ENCODE peak calls at places on chromosomes 4 and X, in five cellular contexts. A is H1, P is mesenchymal stem cell, R is H9, L is K562. W is an unnamed sample.

GRCh38 chrX:154294791-154295580 is at the start of gene TEX28:
- DNase-seq in R (no peak), A (no peak), P (no peak), L (no peak), W (no peak)

GRCh38 chr4:57102050-57102564 is 8.1 kb downstream of the IGFBP7 start:
- DNase-seq in A (no peak), L (no peak), P (peak; percentile 90), R (no peak), W (no peak)

GRCh38 chrX:47581731-47582647 is at the start of gene TIMP1:
- DNase-seq in L (peak; percentile 92), P (peak; percentile 95), R (peak; percentile 88), A (no peak), W (peak; percentile 92)

GRCh38 chrX:42530027-42530426 is 247.9 kb downstream of the PPP1R2C start:
- DNase-seq in A (no peak), P (peak; percentile 3), R (no peak), L (no peak), W (peak; percentile 38)

GRCh38 chr4:156575430-156576073 is 396.0 kb downstream of the PDGFC start:
- DNase-seq in L (no peak), A (no peak), R (peak; percentile 52), P (no peak), W (no peak)

GRCh38 chr4:13461511-13461910 is 22.6 kb downstream of the RAB28 start:
- DNase-seq in L (no peak), P (peak; percentile 16), R (no peak), A (no peak), W (no peak)

GRCh38 chr4:120855307-120856001 is 67.1 kb downstream of the PRDM5 start:
- DNase-seq in L (no peak), P (no peak), A (no peak), R (no peak), W (no peak)

GRCh38 chrX:106246511-106246910 is 78.4 kb downstream of the PWWP3B start:
- DNase-seq in L (no peak), A (no peak), R (no peak), P (peak; percentile 2), W (no peak)

GRCh38 chr4:174305961-174306360 is 22.2 kb downstream of the CEP44 start:
- DNase-seq in L (no peak), A (no peak), R (no peak), P (no peak), W (no peak)

GRCh38 chr4:141046255-141046654 is 87.0 kb downstream of the RNF150 start:
- DNase-seq in R (no peak), A (no peak), P (peak; percentile 97), L (no peak), W (peak; percentile 32)

GRCh38 chr4:165293927-165294649 is 33.4 kb upstream of the MSMO1 start:
- DNase-seq in R (no peak), P (no peak), A (no peak), L (no peak), W (no peak)

GRCh38 chrX:96430756-96431455 is 253.7 kb upstream of the DIAPH2 start:
- DNase-seq in R (no peak), L (no peak), P (no peak), A (no peak), W (no peak)

GRCh38 chr4:184163813-184164212 is 53.9 kb downstream of the ENPP6 start:
- DNase-seq in A (no peak), L (peak; percentile 47), R (peak; percentile 80), P (peak; percentile 44), W (peak; percentile 84)

GRCh38 chr4:13920111-13920875 is 292.8 kb upstream of the BOD1L1 start:
- DNase-seq in A (peak; percentile 27), L (no peak), P (peak; percentile 58), R (no peak), W (no peak)

GRCh38 chr4:76087007-76087769 is 12.7 kb downstream of the ART3 start:
- DNase-seq in P (peak; percentile 72), L (peak; percentile 62), R (peak; percentile 78), A (peak; percentile 59), W (peak; percentile 77)

GRCh38 chr4:111678466-111678865 is 466.8 kb upstream of the FAM241A start:
- DNase-seq in A (no peak), R (no peak), P (peak; percentile 69), L (no peak), W (no peak)

GRCh38 chrX:71366674-71367256 is 608 bp downstream of the TAF1 start:
- DNase-seq in A (no peak), R (no peak), P (peak; percentile 38), L (peak; percentile 22), W (peak; percentile 34)

GRCh38 chr4:98510757-98511517 is 147.5 kb downstream of the TSPAN5 start:
- DNase-seq in P (peak; percentile 72), R (no peak), A (no peak), L (no peak), W (no peak)

GRCh38 chr4:164177186-164177585 is 576.7 kb upstream of the SMIM31 start:
- DNase-seq in A (no peak), P (no peak), L (no peak), R (no peak), W (no peak)

GRCh38 chrX:13078739-13079444 is 34.5 kb upstream of the FAM9C start:
- DNase-seq in A (no peak), L (no peak), P (peak; percentile 85), R (no peak), W (peak; percentile 57)

GRCh38 chrX:70509078-70509477 is 64.4 kb downstream of the DLG3 start:
- DNase-seq in P (no peak), L (no peak), A (no peak), R (no peak), W (no peak)

GRCh38 chr4:8303485-8304281 is 34.1 kb downstream of the HTRA3 start:
- DNase-seq in P (peak; percentile 90), R (no peak), A (no peak), L (peak; percentile 65), W (peak; percentile 59)

GRCh38 chrX:148537556-148538182 is 37.3 kb downstream of the AFF2 start:
- DNase-seq in P (no peak), A (no peak), R (no peak), L (no peak), W (no peak)
- H3K4me2 ChIP-seq in P (no peak overlapping the region), A (no peak overlapping the region), R (no peak overlapping the region), L (no peak overlapping the region), W (no peak overlapping the region)

GRCh38 chr4:45345551-45345950 is 619.2 kb upstream of the GNPDA2 start:
- DNase-seq in P (no peak), R (no peak), L (no peak), A (no peak), W (no peak)

GRCh38 chr4:45350438-45350837 is 624.1 kb upstream of the GNPDA2 start:
- DNase-seq in A (no peak), L (no peak), P (peak; percentile 56), R (no peak), W (no peak)

GRCh38 chr4:45347056-45347455 is 620.7 kb upstream of the GNPDA2 start:
- DNase-seq in A (no peak), P (no peak), L (no peak), R (no peak), W (no peak)

GRCh38 chr4:45349859-45350258 is 623.5 kb upstream of the GNPDA2 start:
- DNase-seq in L (no peak), R (no peak), A (no peak), P (no peak), W (no peak)
- H3K4me2 ChIP-seq in L (no peak overlapping the region), R (no peak overlapping the region), A (no peak overlapping the region), P (no peak overlapping the region), W (no peak overlapping the region)

DNA sequence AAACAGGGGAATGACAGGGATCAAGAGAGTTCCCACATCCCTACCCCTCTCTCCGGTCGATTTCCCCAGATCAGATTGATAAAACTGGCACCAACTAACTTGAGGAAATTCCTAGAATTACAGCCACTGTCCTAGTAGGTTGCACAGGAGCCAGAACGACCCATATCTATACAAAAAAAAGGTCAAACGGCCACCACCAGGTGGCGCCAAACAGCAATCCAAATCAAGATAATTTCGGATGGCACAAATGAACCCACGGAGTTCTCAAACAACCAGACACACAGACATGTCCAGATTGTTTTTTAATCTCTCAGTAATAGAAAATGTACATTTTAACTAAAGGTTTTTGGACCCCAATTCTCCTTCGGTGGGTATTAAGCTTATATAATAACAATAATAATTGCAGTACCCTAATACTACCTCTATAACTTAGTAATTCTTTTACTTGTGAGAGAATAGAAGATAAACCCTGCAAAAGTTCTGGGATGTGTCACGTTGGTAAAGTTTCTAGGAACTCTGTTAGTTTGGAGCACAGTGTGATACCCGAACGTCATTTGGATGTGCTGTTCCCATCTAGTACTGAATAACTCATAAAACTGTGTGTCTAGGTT is 212.6 kb downstream of the SPOCK3 start:
- DNase-seq in L (peak; percentile 22), A (peak; percentile 34), P (peak; percentile 63), R (peak; percentile 60), W (peak; percentile 83)
- H3K4me2 ChIP-seq in L (no peak overlapping the region), A (no peak overlapping the region), P (no peak overlapping the region), R (no peak overlapping the region), W (no peak overlapping the region)

DNA sequence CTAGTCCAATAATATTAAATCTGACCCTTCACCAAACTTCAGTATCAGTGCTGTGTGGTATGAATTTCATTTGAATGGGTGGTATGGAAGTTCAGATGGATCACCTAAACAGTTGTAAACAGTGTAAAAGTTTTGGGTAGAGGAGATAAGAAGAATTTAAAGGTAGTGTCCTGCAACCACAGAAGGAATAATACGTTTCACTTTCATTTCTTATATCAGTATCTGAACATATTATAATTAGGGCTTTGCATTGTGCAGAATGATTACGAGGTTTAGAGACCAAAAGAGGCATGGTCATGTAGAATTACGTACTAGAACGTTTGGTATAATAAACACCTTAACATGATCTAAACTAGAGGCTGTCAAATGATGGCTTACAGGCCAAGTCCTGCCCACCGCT is 116.1 kb downstream of the PDLIM5 start:
- DNase-seq in A (no peak), P (no peak), R (no peak), L (no peak), W (no peak)
- H3K4me2 ChIP-seq in A (no peak overlapping the region), P (no peak overlapping the region), R (no peak overlapping the region), L (no peak overlapping the region), W (no peak overlapping the region)

GRCh38 chr4:40316333-40316781 is 18.8 kb upstream of the CHRNA9 start:
- DNase-seq in A (no peak), L (no peak), R (no peak), P (peak; percentile 99), W (peak; percentile 78)
- H3K4me2 ChIP-seq in A (no peak overlapping the region), L (no peak overlapping the region), R (no peak overlapping the region), P (peak overlapping the region; percentile 43), W (peak overlapping the region; percentile 75)

DNA sequence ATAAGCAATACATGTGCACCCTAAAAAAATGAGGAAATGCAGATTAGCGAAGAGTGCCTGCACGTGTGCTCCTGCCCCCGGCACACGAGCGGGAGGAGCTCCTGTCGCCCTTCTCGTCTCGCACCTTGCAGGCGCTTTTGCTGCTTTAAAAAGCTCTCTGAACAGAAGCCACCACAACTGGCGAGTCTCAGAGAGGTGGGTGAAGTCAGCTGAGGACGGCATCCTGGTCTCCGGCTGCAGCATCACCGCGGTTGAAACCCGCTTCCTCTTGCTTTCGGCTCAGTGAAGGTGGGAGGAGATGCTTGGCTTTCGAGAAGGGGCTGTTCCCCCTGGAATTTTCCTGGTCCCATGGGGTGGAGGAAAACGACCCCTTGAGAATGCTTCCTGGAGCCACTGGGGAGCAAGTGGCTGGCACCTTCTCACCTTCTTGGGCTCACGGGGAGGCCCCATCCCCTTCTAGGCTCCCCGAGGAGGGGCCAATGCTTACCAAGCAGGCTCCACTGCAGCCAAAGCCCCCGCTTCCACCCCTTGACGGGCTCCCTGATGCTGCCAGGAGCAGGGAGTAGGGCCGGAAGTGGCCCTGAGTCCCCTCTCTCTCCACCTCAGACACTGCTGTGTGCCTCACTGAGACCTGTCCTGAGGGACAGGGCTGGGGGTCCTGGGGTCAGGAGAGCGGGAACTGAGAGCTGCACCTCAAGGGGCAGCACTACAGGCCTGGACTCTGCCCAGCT is 29.2 kb upstream of the MXD4 start:
- DNase-seq in L (no peak), P (no peak), R (no peak), A (no peak), W (peak; percentile 6)
- H3K4me2 ChIP-seq in L (no peak overlapping the region), P (no peak overlapping the region), R (no peak overlapping the region), A (no peak overlapping the region), W (no peak overlapping the region)

GRCh38 chr4:73669410-73670183 is 49.4 kb upstream of the RASSF6 start:
- DNase-seq in P (no peak), R (no peak), A (no peak), L (no peak), W (no peak)
- H3K4me2 ChIP-seq in P (no peak overlapping the region), R (no peak overlapping the region), A (no peak overlapping the region), L (no peak overlapping the region), W (no peak overlapping the region)

W was measured in hepatocyte.